ENCODE peak calls at places on chromosomes 16 and 17, in five cellular contexts. One of them, this sample, is unnamed.

GRCh38 chr16:73019456-73020362 is 28.2 kb downstream of the ZFHX3 start:
- DNase-seq in stimulated activated naive CD8-positive, alpha-beta T cell treated with anti-CD3 and anti-CD28 coated beads, Interleukin-15, Interleukin-2, amounts not matched to agents 100 U/mL and 50 U/mL, for 24 hours: no peak
- DNase-seq in germinal center: no peak
- DNase-seq in SJCRH30: peak; percentile 34
- DNase-seq in osteocyte: no peak
- DNase-seq in this sample: peak; percentile 87

GRCh38 chr16:85514601-85515318 is 98.4 kb upstream of the GSE1 start:
- DNase-seq in stimulated activated naive CD8-positive, alpha-beta T cell treated with anti-CD3 and anti-CD28 coated beads, Interleukin-15, Interleukin-2, amounts not matched to agents 100 U/mL and 50 U/mL, for 24 hours: no peak
- DNase-seq in germinal center: no peak
- DNase-seq in SJCRH30: peak; percentile 37
- DNase-seq in osteocyte: peak; percentile 94
- DNase-seq in this sample: peak; percentile 96

GRCh38 chr17:67421869-67422273 is 44.8 kb downstream of the PITPNC1 start:
- DNase-seq in stimulated activated naive CD8-positive, alpha-beta T cell treated with anti-CD3 and anti-CD28 coated beads, Interleukin-15, Interleukin-2, amounts not matched to agents 100 U/mL and 50 U/mL, for 24 hours: no peak
- DNase-seq in germinal center: no peak
- DNase-seq in SJCRH30: no peak
- DNase-seq in osteocyte: no peak
- DNase-seq in this sample: peak; percentile 96

GRCh38 chr17:32870027-32870670 is 6.8 kb downstream of the MYO1D start:
- DNase-seq in stimulated activated naive CD8-positive, alpha-beta T cell treated with anti-CD3 and anti-CD28 coated beads, Interleukin-15, Interleukin-2, amounts not matched to agents 100 U/mL and 50 U/mL, for 24 hours: no peak
- DNase-seq in germinal center: no peak
- DNase-seq in SJCRH30: no peak
- DNase-seq in osteocyte: no peak
- DNase-seq in this sample: peak; percentile 74

GRCh38 chr17:36641877-36642845 is 40.8 kb downstream of the MRM1 start:
- DNase-seq in stimulated activated naive CD8-positive, alpha-beta T cell treated with anti-CD3 and anti-CD28 coated beads, Interleukin-15, Interleukin-2, amounts not matched to agents 100 U/mL and 50 U/mL, for 24 hours: peak; percentile 14
- DNase-seq in germinal center: no peak
- DNase-seq in SJCRH30: no peak
- DNase-seq in osteocyte: no peak
- DNase-seq in this sample: no peak

GRCh38 chr17:54353789-54354525 is 531.2 kb downstream of the KIF2B start:
- DNase-seq in stimulated activated naive CD8-positive, alpha-beta T cell treated with anti-CD3 and anti-CD28 coated beads, Interleukin-15, Interleukin-2, amounts not matched to agents 100 U/mL and 50 U/mL, for 24 hours: no peak
- DNase-seq in germinal center: no peak
- DNase-seq in SJCRH30: no peak
- DNase-seq in osteocyte: no peak
- DNase-seq in this sample: no peak

GRCh38 chr17:81691196-81691595 is 7.4 kb downstream of the HGS start:
- DNase-seq in stimulated activated naive CD8-positive, alpha-beta T cell treated with anti-CD3 and anti-CD28 coated beads, Interleukin-15, Interleukin-2, amounts not matched to agents 100 U/mL and 50 U/mL, for 24 hours: no peak
- DNase-seq in germinal center: no peak
- DNase-seq in SJCRH30: no peak
- DNase-seq in osteocyte: no peak
- DNase-seq in this sample: no peak

GRCh38 chr16:85420501-85421337 is 192.4 kb upstream of the GSE1 start:
- DNase-seq in stimulated activated naive CD8-positive, alpha-beta T cell treated with anti-CD3 and anti-CD28 coated beads, Interleukin-15, Interleukin-2, amounts not matched to agents 100 U/mL and 50 U/mL, for 24 hours: peak; percentile 90
- DNase-seq in germinal center: peak; percentile 86
- DNase-seq in SJCRH30: peak; percentile 48
- DNase-seq in osteocyte: no peak
- DNase-seq in this sample: peak; percentile 29

GRCh38 chr17:63232565-63233310 is 213.4 kb downstream of the CYB561 start:
- DNase-seq in stimulated activated naive CD8-positive, alpha-beta T cell treated with anti-CD3 and anti-CD28 coated beads, Interleukin-15, Interleukin-2, amounts not matched to agents 100 U/mL and 50 U/mL, for 24 hours: no peak
- DNase-seq in germinal center: no peak
- DNase-seq in SJCRH30: no peak
- DNase-seq in osteocyte: no peak
- DNase-seq in this sample: no peak

GRCh38 chr16:2520784-2521577 is 810 bp downstream of the AMDHD2 start:
- DNase-seq in stimulated activated naive CD8-positive, alpha-beta T cell treated with anti-CD3 and anti-CD28 coated beads, Interleukin-15, Interleukin-2, amounts not matched to agents 100 U/mL and 50 U/mL, for 24 hours: peak; percentile 55
- DNase-seq in germinal center: peak; percentile 77
- DNase-seq in SJCRH30: no peak
- DNase-seq in osteocyte: no peak
- DNase-seq in this sample: no peak

GRCh38 chr17:36825956-36826350 is 111.3 kb upstream of the LHX1 start:
- DNase-seq in stimulated activated naive CD8-positive, alpha-beta T cell treated with anti-CD3 and anti-CD28 coated beads, Interleukin-15, Interleukin-2, amounts not matched to agents 100 U/mL and 50 U/mL, for 24 hours: no peak
- DNase-seq in germinal center: no peak
- DNase-seq in SJCRH30: no peak
- DNase-seq in osteocyte: no peak
- DNase-seq in this sample: no peak

GRCh38 chr16:70689035-70689969 is 3.4 kb upstream of the MTSS2 start:
- DNase-seq in stimulated activated naive CD8-positive, alpha-beta T cell treated with anti-CD3 and anti-CD28 coated beads, Interleukin-15, Interleukin-2, amounts not matched to agents 100 U/mL and 50 U/mL, for 24 hours: no peak
- DNase-seq in germinal center: no peak
- DNase-seq in SJCRH30: no peak
- DNase-seq in osteocyte: no peak
- DNase-seq in this sample: no peak

GRCh38 chr16:57041182-57042156 is 50.9 kb upstream of the CPNE2 start:
- DNase-seq in stimulated activated naive CD8-positive, alpha-beta T cell treated with anti-CD3 and anti-CD28 coated beads, Interleukin-15, Interleukin-2, amounts not matched to agents 100 U/mL and 50 U/mL, for 24 hours: peak; percentile 87
- DNase-seq in germinal center: peak; percentile 60
- DNase-seq in SJCRH30: no peak
- DNase-seq in osteocyte: no peak
- DNase-seq in this sample: no peak

GRCh38 chr16:11201498-11202259 is 54.3 kb downstream of the SOCS1 start:
- DNase-seq in stimulated activated naive CD8-positive, alpha-beta T cell treated with anti-CD3 and anti-CD28 coated beads, Interleukin-15, Interleukin-2, amounts not matched to agents 100 U/mL and 50 U/mL, for 24 hours: peak; percentile 17
- DNase-seq in germinal center: no peak
- DNase-seq in SJCRH30: peak; percentile 39
- DNase-seq in osteocyte: no peak
- DNase-seq in this sample: peak; percentile 97

GRCh38 chr17:64787255-64787920 is 125.3 kb upstream of the SMURF2 start:
- DNase-seq in stimulated activated naive CD8-positive, alpha-beta T cell treated with anti-CD3 and anti-CD28 coated beads, Interleukin-15, Interleukin-2, amounts not matched to agents 100 U/mL and 50 U/mL, for 24 hours: no peak
- DNase-seq in germinal center: no peak
- DNase-seq in SJCRH30: no peak
- DNase-seq in osteocyte: no peak
- DNase-seq in this sample: no peak

GRCh38 chr17:78979780-78980623 is at the start of gene LGALS3BP:
- DNase-seq in stimulated activated naive CD8-positive, alpha-beta T cell treated with anti-CD3 and anti-CD28 coated beads, Interleukin-15, Interleukin-2, amounts not matched to agents 100 U/mL and 50 U/mL, for 24 hours: peak; percentile 28
- DNase-seq in germinal center: no peak
- DNase-seq in SJCRH30: peak; percentile 97
- DNase-seq in osteocyte: peak; percentile 91
- DNase-seq in this sample: peak; percentile 92

GRCh38 chr16:89431616-89432015 is 58.7 kb downstream of the ANKRD11 start:
- DNase-seq in stimulated activated naive CD8-positive, alpha-beta T cell treated with anti-CD3 and anti-CD28 coated beads, Interleukin-15, Interleukin-2, amounts not matched to agents 100 U/mL and 50 U/mL, for 24 hours: no peak
- DNase-seq in germinal center: no peak
- DNase-seq in SJCRH30: no peak
- DNase-seq in osteocyte: no peak
- DNase-seq in this sample: no peak

GRCh38 chr17:75733471-75733870 is 12.2 kb downstream of the ITGB4 start:
- DNase-seq in stimulated activated naive CD8-positive, alpha-beta T cell treated with anti-CD3 and anti-CD28 coated beads, Interleukin-15, Interleukin-2, amounts not matched to agents 100 U/mL and 50 U/mL, for 24 hours: no peak
- DNase-seq in germinal center: no peak
- DNase-seq in SJCRH30: no peak
- DNase-seq in osteocyte: no peak
- DNase-seq in this sample: no peak

GRCh38 chr17:63279498-63280230 is 166.4 kb downstream of the CYB561 start:
- DNase-seq in stimulated activated naive CD8-positive, alpha-beta T cell treated with anti-CD3 and anti-CD28 coated beads, Interleukin-15, Interleukin-2, amounts not matched to agents 100 U/mL and 50 U/mL, for 24 hours: no peak
- DNase-seq in germinal center: no peak
- DNase-seq in SJCRH30: no peak
- DNase-seq in osteocyte: no peak
- DNase-seq in this sample: peak; percentile 54

GRCh38 chr17:64373722-64374121 is 16.9 kb downstream of the PECAM1 start:
- DNase-seq in stimulated activated naive CD8-positive, alpha-beta T cell treated with anti-CD3 and anti-CD28 coated beads, Interleukin-15, Interleukin-2, amounts not matched to agents 100 U/mL and 50 U/mL, for 24 hours: no peak
- DNase-seq in germinal center: no peak
- DNase-seq in SJCRH30: no peak
- DNase-seq in osteocyte: no peak
- DNase-seq in this sample: no peak

GRCh38 chr17:13134106-13134505 is 116.3 kb upstream of the ELAC2 start:
- DNase-seq in stimulated activated naive CD8-positive, alpha-beta T cell treated with anti-CD3 and anti-CD28 coated beads, Interleukin-15, Interleukin-2, amounts not matched to agents 100 U/mL and 50 U/mL, for 24 hours: no peak
- DNase-seq in germinal center: no peak
- DNase-seq in SJCRH30: no peak
- DNase-seq in osteocyte: no peak
- DNase-seq in this sample: no peak

GRCh38 chr17:63649813-63650212 is 27.6 kb downstream of the MAP3K3 start:
- DNase-seq in stimulated activated naive CD8-positive, alpha-beta T cell treated with anti-CD3 and anti-CD28 coated beads, Interleukin-15, Interleukin-2, amounts not matched to agents 100 U/mL and 50 U/mL, for 24 hours: no peak
- DNase-seq in germinal center: no peak
- DNase-seq in SJCRH30: no peak
- DNase-seq in osteocyte: no peak
- DNase-seq in this sample: no peak

GRCh38 chr17:39813631-39814030 is 50.5 kb downstream of the IKZF3 start:
- DNase-seq in stimulated activated naive CD8-positive, alpha-beta T cell treated with anti-CD3 and anti-CD28 coated beads, Interleukin-15, Interleukin-2, amounts not matched to agents 100 U/mL and 50 U/mL, for 24 hours: peak; percentile 64
- DNase-seq in germinal center: no peak
- DNase-seq in SJCRH30: no peak
- DNase-seq in osteocyte: no peak
- DNase-seq in this sample: no peak

GRCh38 chr16:4385066-4385788 is 13.6 kb downstream of the VASN start:
- DNase-seq in stimulated activated naive CD8-positive, alpha-beta T cell treated with anti-CD3 and anti-CD28 coated beads, Interleukin-15, Interleukin-2, amounts not matched to agents 100 U/mL and 50 U/mL, for 24 hours: no peak
- DNase-seq in germinal center: no peak
- DNase-seq in SJCRH30: no peak
- DNase-seq in osteocyte: no peak
- DNase-seq in this sample: no peak

GRCh38 chr17:44832821-44833220 is 2.7 kb upstream of the GJC1 start:
- DNase-seq in stimulated activated naive CD8-positive, alpha-beta T cell treated with anti-CD3 and anti-CD28 coated beads, Interleukin-15, Interleukin-2, amounts not matched to agents 100 U/mL and 50 U/mL, for 24 hours: no peak
- DNase-seq in germinal center: no peak
- DNase-seq in SJCRH30: no peak
- DNase-seq in osteocyte: no peak
- DNase-seq in this sample: no peak

GRCh38 chr17:28570716-28571254 is 539 bp downstream of the PIGS start:
- DNase-seq in stimulated activated naive CD8-positive, alpha-beta T cell treated with anti-CD3 and anti-CD28 coated beads, Interleukin-15, Interleukin-2, amounts not matched to agents 100 U/mL and 50 U/mL, for 24 hours: peak; percentile 62
- DNase-seq in germinal center: peak; percentile 51
- DNase-seq in SJCRH30: peak; percentile 38
- DNase-seq in osteocyte: no peak
- DNase-seq in this sample: peak; percentile 21

GRCh38 chr17:59884861-59885260 is 7.9 kb downstream of the TUBD1 start:
- DNase-seq in stimulated activated naive CD8-positive, alpha-beta T cell treated with anti-CD3 and anti-CD28 coated beads, Interleukin-15, Interleukin-2, amounts not matched to agents 100 U/mL and 50 U/mL, for 24 hours: no peak
- DNase-seq in germinal center: no peak
- DNase-seq in SJCRH30: no peak
- DNase-seq in osteocyte: no peak
- DNase-seq in this sample: no peak

GRCh38 chr17:67215991-67216421 is 29.0 kb downstream of the HELZ start:
- DNase-seq in stimulated activated naive CD8-positive, alpha-beta T cell treated with anti-CD3 and anti-CD28 coated beads, Interleukin-15, Interleukin-2, amounts not matched to agents 100 U/mL and 50 U/mL, for 24 hours: no peak
- DNase-seq in germinal center: no peak
- DNase-seq in SJCRH30: no peak
- DNase-seq in osteocyte: no peak
- DNase-seq in this sample: no peak

GRCh38 chr16:57723170-57723569 is 12.4 kb upstream of the KATNB1 start:
- DNase-seq in stimulated activated naive CD8-positive, alpha-beta T cell treated with anti-CD3 and anti-CD28 coated beads, Interleukin-15, Interleukin-2, amounts not matched to agents 100 U/mL and 50 U/mL, for 24 hours: no peak
- DNase-seq in germinal center: no peak
- DNase-seq in SJCRH30: peak; percentile 28
- DNase-seq in osteocyte: no peak
- DNase-seq in this sample: peak; percentile 15

GRCh38 chr17:18905226-18905625 is 46.7 kb upstream of the SLC5A10 start:
- DNase-seq in stimulated activated naive CD8-positive, alpha-beta T cell treated with anti-CD3 and anti-CD28 coated beads, Interleukin-15, Interleukin-2, amounts not matched to agents 100 U/mL and 50 U/mL, for 24 hours: no peak
- DNase-seq in germinal center: no peak
- DNase-seq in SJCRH30: no peak
- DNase-seq in osteocyte: no peak
- DNase-seq in this sample: no peak

GRCh38 chr16:50306287-50306686 is 39.9 kb downstream of the ADCY7 start:
- DNase-seq in stimulated activated naive CD8-positive, alpha-beta T cell treated with anti-CD3 and anti-CD28 coated beads, Interleukin-15, Interleukin-2, amounts not matched to agents 100 U/mL and 50 U/mL, for 24 hours: no peak
- DNase-seq in germinal center: no peak
- DNase-seq in SJCRH30: no peak
- DNase-seq in osteocyte: peak; percentile 56
- DNase-seq in this sample: no peak